ENCODE peak calls at places on chromosomes 7 and 10, in ten cellular contexts. L is C1 segment of cervical spinal cord; D is activated CD8-positive, alpha-beta memory T cell treated with anti-CD3 and anti-CD28 coated beads for 24 hours; M is GOT3; U is Daoy; P is DMS53; O is effector memory CD8-positive, alpha-beta T cell; E is stimulated activated CD8-positive, alpha-beta memory T cell treated with anti-CD3 and anti-CD28 coated beads, Interleukin-7, amount 100 ng/mL, for 24 hours; B is neural crest cell; R is kidney epithelial cell. F is an unnamed sample.

GRCh38 chr10:29590598-29591415 is 44.0 kb downstream of the SVIL start:
- DNase-seq in L (no peak), M (no peak), R (no peak), E (no peak), B (no peak), U (peak), D (no peak), P (peak), O (no peak), F (peak)

GRCh38 chr10:7593905-7594304 is 72.9 kb downstream of the ITIH5 start:
- DNase-seq in L (no peak), M (no peak), B (no peak), D (no peak), R (no peak), U (no peak), O (no peak), E (no peak), P (no peak), F (no peak)

GRCh38 chr7:47484923-47485639 is 96.8 kb downstream of the TNS3 start:
- DNase-seq in B (no peak), R (no peak), L (no peak), P (no peak), E (no peak), M (no peak), D (no peak), U (no peak), O (no peak), F (peak)

GRCh38 chr7:110548372-110548771 is 542.6 kb upstream of the LRRN3 start:
- DNase-seq in R (no peak), M (no peak), L (no peak), E (no peak), O (no peak), B (no peak), P (no peak), D (no peak), U (no peak), F (no peak)

GRCh38 chr10:22927661-22928403 is at the start of gene ARMC3:
- DNase-seq in U (no peak), R (peak), P (peak), L (peak), D (peak), B (peak), M (no peak), E (peak), O (peak), F (peak)

GRCh38 chr10:93766918-93767317 is 9.2 kb downstream of the LGI1 start:
- DNase-seq in E (no peak), B (no peak), U (no peak), M (no peak), R (no peak), O (no peak), P (no peak), L (no peak), D (no peak), F (no peak)

GRCh38 chr7:105228555-105228954 is 160.2 kb downstream of the SRPK2 start:
- DNase-seq in U (no peak), D (no peak), L (no peak), E (no peak), M (no peak), O (no peak), B (no peak), P (no peak), R (no peak), F (no peak)

GRCh38 chr7:137687556-137688280 is 159.1 kb downstream of the DGKI start:
- DNase-seq in E (no peak), D (no peak), R (peak), P (no peak), B (no peak), L (no peak), M (no peak), U (no peak), O (no peak), F (peak)

GRCh38 chr10:15791816-15792524 is 68.3 kb downstream of the MINDY3 start:
- DNase-seq in L (no peak), P (no peak), U (no peak), R (no peak), D (no peak), O (no peak), B (no peak), M (no peak), E (no peak), F (peak)

GRCh38 chr7:55593172-55593514 is 20.8 kb upstream of the VOPP1 start:
- DNase-seq in E (no peak), M (no peak), P (no peak), O (no peak), R (no peak), B (no peak), L (no peak), D (no peak), U (no peak), F (no peak)

GRCh38 chr7:134781171-134781570 is 1.7 kb downstream of the CALD1 start:
- DNase-seq in M (no peak), O (no peak), B (no peak), E (no peak), L (no peak), D (no peak), R (no peak), P (no peak), U (no peak), F (peak)

GRCh38 chr10:71213761-71214440 is 1.5 kb downstream of the UNC5B start:
- DNase-seq in M (no peak), D (no peak), B (no peak), L (no peak), U (peak), P (peak), O (no peak), E (no peak), R (no peak), F (peak)

GRCh38 chr7:114630186-114630824 is 215.7 kb downstream of the FOXP2 start:
- DNase-seq in P (no peak), R (no peak), O (no peak), U (no peak), B (no peak), M (no peak), E (no peak), L (no peak), D (no peak), F (no peak)

GRCh38 chr7:500521-501420 is 18.9 kb downstream of the PDGFA start:
- DNase-seq in P (no peak), M (no peak), L (no peak), O (no peak), R (no peak), B (no peak), D (no peak), U (no peak), E (no peak), F (no peak)

GRCh38 chr7:105840981-105841749 is 35.2 kb downstream of the ATXN7L1 start:
- DNase-seq in D (no peak), P (peak), E (no peak), M (no peak), R (no peak), O (no peak), U (no peak), L (no peak), B (no peak), F (no peak)

GRCh38 chr7:98329974-98330373 is 48.5 kb downstream of the BRI3 start:
- DNase-seq in D (no peak), M (no peak), L (no peak), B (no peak), P (no peak), U (peak), E (no peak), O (no peak), R (no peak), F (peak)

GRCh38 chr7:138755831-138756590 is 41.8 kb upstream of the TMEM213 start:
- DNase-seq in U (no peak), O (no peak), L (no peak), B (no peak), D (no peak), M (no peak), E (no peak), R (no peak), P (peak), F (peak)

GRCh38 chr10:36188461-36188860 is 546.4 kb upstream of the FZD8 start:
- DNase-seq in R (no peak), O (no peak), U (no peak), P (no peak), B (no peak), M (no peak), E (no peak), L (no peak), D (no peak), F (peak)

GRCh38 chr10:44397476-44398225 is 12.8 kb upstream of the CXCL12 start:
- DNase-seq in U (peak), P (no peak), L (no peak), R (no peak), D (no peak), B (no peak), E (no peak), M (no peak), O (no peak), F (no peak)

GRCh38 chr7:46610746-46611145 is 689.7 kb upstream of the IGFBP3 start:
- DNase-seq in E (no peak), P (no peak), O (no peak), L (no peak), M (no peak), R (no peak), D (no peak), U (no peak), B (no peak), F (no peak)

GRCh38 chr7:53252539-53252938 is 217.1 kb downstream of the POM121L12 start:
- DNase-seq in B (no peak), L (no peak), D (no peak), M (no peak), P (no peak), R (no peak), U (no peak), E (no peak), O (no peak), F (no peak)

GRCh38 chr10:117391436-117392205 is 16.4 kb upstream of the PDZD8 start:
- DNase-seq in D (no peak), P (no peak), O (no peak), L (no peak), M (no peak), R (no peak), U (peak), E (no peak), B (no peak), F (peak)

GRCh38 chr7:128450409-128450808 is 5.3 kb upstream of the HILPDA start:
- DNase-seq in R (no peak), L (no peak), P (no peak), U (no peak), E (no peak), D (no peak), B (no peak), M (no peak), O (no peak), F (no peak)

GRCh38 chr7:46133076-46133475 is 212.0 kb upstream of the IGFBP3 start:
- DNase-seq in O (no peak), M (no peak), U (peak), L (no peak), E (no peak), D (no peak), B (no peak), R (no peak), P (no peak), F (peak)

GRCh38 chr7:39356531-39356930 is 209.7 kb upstream of the YAE1 start:
- DNase-seq in P (no peak), B (no peak), O (no peak), D (no peak), R (no peak), E (no peak), L (no peak), U (no peak), M (no peak), F (no peak)